ENCODE peak calls at places on chromosomes 3 and 15, in nine cellular contexts. X is AG04450, G is stomach, K is ovary, M is SJSA1, Y is brain microvascular endothelial cell, I is A549, W is H1, S is lower lobe of right lung. V is an unnamed sample.

GRCh38 chr3:43017038-43017437 is 37.9 kb downstream of the GASK1A start:
- DNase-seq in X (no peak), G (no peak), K (no peak), M (no peak), Y (no peak), I (no peak), W (no peak), S (no peak), V (no peak)

GRCh38 chr3:40588406-40588805 is 63.6 kb downstream of the ZNF621 start:
- DNase-seq in X (no peak), G (no peak), K (no peak), M (no peak), Y (no peak), I (no peak), W (no peak), S (no peak), V (no peak)

GRCh38 chr15:52287114-52287513 is 8.5 kb downstream of the MYO5C start:
- DNase-seq in X (no peak), G (no peak), K (no peak), M (no peak), Y (no peak), I (peak; percentile 44), W (peak; percentile 19), S (no peak), V (no peak)

GRCh38 chr3:153903430-153903829 is 217.8 kb upstream of the ARHGEF26 start:
- DNase-seq in X (no peak), G (no peak), K (no peak), M (no peak), Y (no peak), I (no peak), W (no peak), S (no peak), V (no peak)

GRCh38 chr3:123291404-123291803 is 89.7 kb downstream of the SEC22A start:
- DNase-seq in X (no peak), G (no peak), K (no peak), M (no peak), Y (no peak), I (no peak), W (no peak), S (no peak), V (no peak)

GRCh38 chr3:47663630-47664240 is 85.1 kb upstream of the CSPG5 start:
- DNase-seq in X (no peak), G (no peak), K (no peak), M (no peak), Y (no peak), I (no peak), W (no peak), S (no peak), V (no peak)

GRCh38 chr3:169147246-169148008 is 516.1 kb downstream of the MECOM start:
- DNase-seq in X (no peak), G (peak; percentile 52), K (no peak), M (peak; percentile 72), Y (peak; percentile 67), I (peak; percentile 46), W (peak; percentile 76), S (peak; percentile 56), V (no peak)

GRCh38 chr3:335250-335649 is 138.7 kb downstream of the CHL1 start:
- DNase-seq in X (no peak), G (no peak), K (no peak), M (no peak), Y (no peak), I (no peak), W (no peak), S (no peak), V (no peak)

GRCh38 chr15:28943611-28944230 is 57.9 kb downstream of the APBA2 start:
- DNase-seq in X (no peak), G (peak; percentile 20), K (no peak), M (peak; percentile 31), Y (no peak), I (no peak), W (no peak), S (no peak), V (no peak)

GRCh38 chr3:5051772-5052171 is 70.3 kb upstream of the ARL8B start:
- DNase-seq in X (no peak), G (no peak), K (no peak), M (no peak), Y (no peak), I (no peak), W (no peak), S (no peak), V (no peak)

GRCh38 chr15:62350744-62351143 is 185.7 kb upstream of the C2CD4B start:
- DNase-seq in X (no peak), G (no peak), K (no peak), M (no peak), Y (no peak), I (no peak), W (no peak), S (no peak), V (no peak)

GRCh38 chr15:82303956-82304640 is 41.5 kb downstream of the SAXO2 start:
- DNase-seq in X (no peak), G (no peak), K (no peak), M (no peak), Y (no peak), I (no peak), W (peak; percentile 29), S (no peak), V (no peak)

GRCh38 chr3:155744091-155744625 is 713 bp downstream of the PLCH1 start:
- DNase-seq in X (no peak), G (peak; percentile 71), K (peak; percentile 34), M (peak; percentile 48), Y (no peak), I (peak; percentile 86), W (peak; percentile 96), S (peak; percentile 80), V (no peak)

GRCh38 chr3:160464321-160464720 is 14.7 kb upstream of the TRIM59 start:
- DNase-seq in X (no peak), G (no peak), K (no peak), M (no peak), Y (no peak), I (no peak), W (no peak), S (no peak), V (no peak)

GRCh38 chr3:73733796-73734195 is 109.1 kb upstream of the PDZRN3 start:
- DNase-seq in X (no peak), G (no peak), K (no peak), M (no peak), Y (no peak), I (no peak), W (no peak), S (no peak), V (no peak)

GRCh38 chr3:60096403-60096802 is 1046.6 kb upstream of the CFAP20DC start:
- DNase-seq in X (no peak), G (no peak), K (no peak), M (no peak), Y (peak; percentile 0), I (no peak), W (no peak), S (no peak), V (no peak)

GRCh38 chr3:129310111-129310601 is 31.5 kb downstream of the HMCES start:
- DNase-seq in X (no peak), G (no peak), K (no peak), M (no peak), Y (no peak), I (no peak), W (no peak), S (no peak), V (no peak)

GRCh38 chr15:68224546-68225250 is 4.8 kb downstream of the CLN6 start:
- DNase-seq in X (no peak), G (peak; percentile 14), K (no peak), M (no peak), Y (no peak), I (no peak), W (peak; percentile 29), S (no peak), V (no peak)

GRCh38 chr15:33311312-33311971 is 675 bp downstream of the RYR3 start:
- DNase-seq in X (no peak), G (no peak), K (no peak), M (no peak), Y (no peak), I (no peak), W (peak; percentile 70), S (no peak), V (no peak)
- H3K27ac ChIP-seq in X (no peak overlapping the region), G (peak overlapping the region; percentile 72), K (no peak overlapping the region), M (no peak overlapping the region), Y (no peak overlapping the region), I (no peak overlapping the region), W (no peak overlapping the region), S (no peak overlapping the region), V (no peak overlapping the region)

GRCh38 chr3:58045084-58045483 is 36.9 kb downstream of the FLNB start:
- DNase-seq in X (no peak), G (no peak), K (no peak), M (no peak), Y (no peak), I (no peak), W (no peak), S (no peak), V (no peak)

GRCh38 chr3:58044656-58045055 is 36.4 kb downstream of the FLNB start:
- DNase-seq in X (no peak), G (no peak), K (no peak), M (no peak), Y (no peak), I (no peak), W (no peak), S (no peak), V (no peak)

GRCh38 chr3:58041826-58042324 is 33.7 kb downstream of the FLNB start:
- DNase-seq in X (peak; percentile 71), G (no peak), K (no peak), M (peak; percentile 92), Y (peak; percentile 72), I (no peak), W (no peak), S (no peak), V (no peak)

GRCh38 chr3:58042947-58043707 is 34.9 kb downstream of the FLNB start:
- DNase-seq in X (no peak), G (no peak), K (no peak), M (no peak), Y (no peak), I (no peak), W (no peak), S (no peak), V (no peak)

DNA sequence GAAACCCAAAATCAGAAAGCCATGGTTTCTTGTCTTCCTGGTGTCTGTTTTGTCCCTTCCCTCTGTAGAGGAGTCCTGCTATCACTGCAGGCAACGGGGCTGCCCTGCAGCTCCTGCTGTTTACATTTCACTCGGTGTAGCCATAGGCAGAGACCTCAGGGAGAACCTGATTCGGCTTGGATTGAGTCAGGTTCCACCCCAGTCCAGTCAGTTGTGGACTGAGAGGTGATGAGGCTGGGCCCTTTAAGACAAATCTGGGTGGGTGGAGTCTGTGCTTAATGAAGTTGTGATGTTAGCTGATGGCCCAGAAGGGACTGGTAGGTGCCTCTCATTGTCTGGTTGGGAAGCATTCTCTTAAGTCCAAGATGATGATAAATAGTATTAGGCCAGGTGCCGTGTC is 35.7 kb downstream of the FLNB start:
- DNase-seq in X (no peak), G (no peak), K (no peak), M (no peak), Y (no peak), I (no peak), W (no peak), S (no peak), V (no peak)
- H3K27ac ChIP-seq in X (no peak overlapping the region), G (peak overlapping the region; percentile 81), K (no peak overlapping the region), M (peak overlapping the region; percentile 70), Y (peak overlapping the region; percentile 5), I (peak overlapping the region; percentile 69), W (peak overlapping the region; percentile 14), S (peak overlapping the region; percentile 44), V (no peak overlapping the region)

GRCh38 chr3:196938124-196938523 is 4.2 kb downstream of the NCBP2 start:
- DNase-seq in X (no peak), G (no peak), K (no peak), M (no peak), Y (no peak), I (no peak), W (no peak), S (no peak), V (no peak)
- H3K27ac ChIP-seq in X (no peak overlapping the region), G (no peak overlapping the region), K (no peak overlapping the region), M (no peak overlapping the region), Y (no peak overlapping the region), I (peak overlapping the region; percentile 4), W (no peak overlapping the region), S (no peak overlapping the region), V (no peak overlapping the region)

GRCh38 chr3:18531662-18532061 is 106.5 kb upstream of the SATB1 start:
- DNase-seq in X (no peak), G (no peak), K (no peak), M (no peak), Y (no peak), I (no peak), W (no peak), S (no peak), V (no peak)
- H3K27ac ChIP-seq in X (no peak overlapping the region), G (no peak overlapping the region), K (no peak overlapping the region), M (no peak overlapping the region), Y (no peak overlapping the region), I (no peak overlapping the region), W (no peak overlapping the region), S (no peak overlapping the region), V (no peak overlapping the region)